ENCODE peak calls at places on chromosome 1, in seven cellular contexts. G is fibroblast of lung, P is lung, V is BE2C, B is osteoblast, S is MM.1S, Y is Calu3. R is an unnamed sample.

GRCh38 chr1:31587720-31588423 is 11.6 kb downstream of the TINAGL1 start:
- DNase-seq in G (peak), P (peak), V (peak), B (peak), S (peak), Y (peak), R (peak)

GRCh38 chr1:55974714-55975441 is 604.5 kb downstream of the PLPP3 start:
- DNase-seq in G (peak), P (no peak), V (no peak), B (peak), S (no peak), Y (no peak), R (no peak)

GRCh38 chr1:31183927-31184554 is 55.6 kb downstream of the NKAIN1 start:
- DNase-seq in G (peak), P (no peak), V (peak), B (peak), S (peak), Y (peak), R (no peak)

GRCh38 chr1:238833919-238834318 is 552.4 kb upstream of the CHRM3 start:
- DNase-seq in G (no peak), P (no peak), V (no peak), B (no peak), S (no peak), Y (no peak), R (no peak)

GRCh38 chr1:218665216-218665615 is 320.1 kb downstream of the TGFB2 start:
- DNase-seq in G (peak), P (peak), V (no peak), B (peak), S (no peak), Y (peak), R (no peak)

GRCh38 chr1:96028071-96028470 is 693.5 kb upstream of the PTBP2 start:
- DNase-seq in G (no peak), P (no peak), V (no peak), B (no peak), S (no peak), Y (no peak), R (no peak)

GRCh38 chr1:24111264-24111997 is 504 bp downstream of the MYOM3 start:
- DNase-seq in G (no peak), P (no peak), V (no peak), B (no peak), S (no peak), Y (no peak), R (no peak)

GRCh38 chr1:64082459-64082858 is 121.0 kb upstream of the UBE2U start:
- DNase-seq in G (peak), P (no peak), V (no peak), B (peak), S (no peak), Y (no peak), R (no peak)

GRCh38 chr1:234961468-234962339 is 166.9 kb downstream of the TOMM20 start:
- DNase-seq in G (peak), P (no peak), V (no peak), B (peak), S (no peak), Y (no peak), R (no peak)

GRCh38 chr1:81800741-81801031 is at the start of gene ADGRL2:
- DNase-seq in G (no peak), P (peak), V (no peak), B (peak), S (no peak), Y (peak), R (no peak)

GRCh38 chr1:9700340-9700739 is 48.8 kb downstream of the PIK3CD start:
- DNase-seq in G (peak), P (no peak), V (no peak), B (peak), S (no peak), Y (no peak), R (no peak)

GRCh38 chr1:58927722-58928085 is 143.9 kb upstream of the JUN start:
- DNase-seq in G (no peak), P (no peak), V (no peak), B (no peak), S (no peak), Y (no peak), R (peak)

GRCh38 chr1:89821322-89822108 is 683 bp downstream of the LRRC8D start:
- DNase-seq in G (peak), P (peak), V (peak), B (peak), S (peak), Y (peak), R (no peak)

GRCh38 chr1:237124856-237125462 is 83.0 kb downstream of the RYR2 start:
- DNase-seq in G (peak), P (no peak), V (peak), B (no peak), S (peak), Y (no peak), R (no peak)
- TF ChIP-seq CTCF in G (peak), P (no peak), V (peak), B (no peak), S (peak), Y (no peak), R (peak)

GRCh38 chr1:53321366-53321765 is 6.5 kb downstream of the LRP8 start:
- DNase-seq in G (no peak), P (no peak), V (peak), B (peak), S (no peak), Y (peak), R (no peak)
- TF ChIP-seq CTCF in G (peak), P (no peak), V (peak), B (peak), S (peak), Y (no peak), R (no peak)

DNA sequence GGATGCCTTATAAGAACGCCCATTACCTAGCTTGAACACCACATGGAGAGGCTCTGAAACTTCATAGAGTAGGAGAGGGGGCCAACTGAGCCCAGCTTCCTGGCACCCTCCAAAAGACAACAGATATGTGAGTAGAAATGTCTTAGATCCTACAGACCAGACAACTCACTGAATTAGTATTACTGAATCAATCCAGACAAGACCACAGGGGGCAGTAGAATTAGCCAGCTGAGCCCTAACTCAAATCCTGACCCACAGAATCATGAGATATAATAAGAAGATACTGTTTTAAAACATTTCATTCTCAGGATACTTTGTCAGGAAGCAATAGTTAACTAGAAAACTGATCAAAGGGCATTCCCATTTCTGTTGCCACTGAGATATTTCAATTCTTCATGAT is 45.8 kb upstream of the C1orf21 start:
- DNase-seq in G (peak), P (no peak), V (no peak), B (no peak), S (no peak), Y (no peak), R (no peak)
- TF ChIP-seq CTCF in G (peak), P (no peak), V (peak), B (peak), S (no peak), Y (peak), R (no peak)

GRCh38 chr1:167076136-167076710 is 14.0 kb downstream of the GPA33 start:
- DNase-seq in G (no peak), P (no peak), V (no peak), B (no peak), S (no peak), Y (no peak), R (no peak)
- TF ChIP-seq CTCF in G (no peak), P (no peak), V (no peak), B (no peak), S (no peak), Y (no peak), R (no peak)

DNA sequence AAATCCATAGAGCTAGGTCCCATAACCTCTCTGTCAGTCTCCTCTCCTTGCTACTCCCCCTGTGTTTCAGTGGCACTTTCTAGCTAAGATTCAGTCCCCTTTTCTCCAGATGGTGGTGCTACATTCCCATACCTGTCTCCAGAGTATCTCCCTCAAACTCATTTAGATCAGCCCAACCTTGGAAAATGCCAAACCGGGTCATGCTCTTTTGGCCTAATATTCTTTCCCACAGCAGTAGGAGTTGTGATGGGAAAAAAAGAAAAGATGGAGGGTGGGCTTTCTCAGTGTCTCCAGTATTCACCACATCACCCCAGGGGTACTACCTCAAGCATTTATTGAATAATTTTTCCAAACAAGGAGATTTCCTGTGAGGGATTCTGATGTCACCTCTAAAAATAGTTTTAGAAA is 3.2 kb upstream of the RXFP4 start:
- DNase-seq in G (peak), P (no peak), V (peak), B (peak), S (peak), Y (peak), R (no peak)
- TF ChIP-seq CTCF in G (peak), P (peak), V (peak), B (peak), S (peak), Y (peak), R (peak)

DNA sequence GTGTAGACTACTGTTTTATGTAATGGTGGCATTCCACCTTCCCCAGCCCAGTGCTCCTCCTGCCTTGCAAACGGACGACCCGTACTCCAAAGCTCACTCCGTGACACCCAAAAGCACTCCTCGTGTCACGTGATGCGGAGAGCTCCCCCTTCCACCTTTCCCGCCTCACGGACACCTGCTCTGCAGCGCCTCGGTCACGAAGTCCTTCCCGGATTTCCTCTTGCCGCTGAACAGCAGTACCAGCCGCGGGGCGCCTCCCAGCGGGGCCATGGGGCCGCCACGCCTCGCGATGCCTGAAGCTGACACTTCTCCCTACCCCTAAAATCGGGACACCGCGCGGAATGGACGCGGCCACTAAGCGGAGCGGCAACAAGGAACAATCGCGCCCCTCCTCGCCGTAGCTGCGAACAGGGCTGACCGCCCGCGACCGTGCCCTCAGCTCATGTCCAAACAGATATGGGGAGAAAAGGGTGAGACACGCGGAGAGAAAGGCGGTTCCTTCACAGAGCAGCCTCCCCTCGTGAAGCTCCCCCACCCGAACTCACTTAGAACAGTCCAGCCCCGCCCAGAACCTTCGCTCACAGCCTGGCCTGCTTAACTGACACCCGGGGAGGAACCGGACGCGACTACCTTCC is at the start of gene PMVK:
- DNase-seq in G (peak), P (peak), V (peak), B (peak), S (peak), Y (peak), R (peak)
- TF ChIP-seq CTCF in G (peak), P (no peak), V (peak), B (peak), S (peak), Y (peak), R (peak)

GRCh38 chr1:204359474-204360255 is at the start of gene PLEKHA6:
- DNase-seq in G (peak), P (no peak), V (peak), B (peak), S (no peak), Y (no peak), R (no peak)
- TF ChIP-seq CTCF in G (peak), P (no peak), V (peak), B (peak), S (peak), Y (no peak), R (peak)